ENCODE peak calls at places on chromosomes 4 and X, in nine cellular contexts. One of them, this sample, is unnamed.
A peak's percentile ranks its signal among the peaks of the same experiment; 100 is the strongest.

GRCh38 chr4:115972967-115973366 is 859.5 kb upstream of the NDST4 start:
- DNase-seq in GM06990: no peak
- DNase-seq in HL-60: no peak
- DNase-seq in vagina: no peak
- DNase-seq in astrocyte of the spinal cord: no peak
- DNase-seq in breast epithelium: no peak
- DNase-seq in pancreas: no peak
- DNase-seq in ovary: no peak
- DNase-seq in right lobe of liver: no peak
- DNase-seq in this sample: no peak

GRCh38 chr4:86653237-86653865 is 59.2 kb downstream of the PTPN13 start:
- DNase-seq in GM06990: no peak
- DNase-seq in HL-60: no peak
- DNase-seq in vagina: no peak
- DNase-seq in astrocyte of the spinal cord: no peak
- DNase-seq in breast epithelium: no peak
- DNase-seq in pancreas: no peak
- DNase-seq in ovary: no peak
- DNase-seq in right lobe of liver: no peak
- DNase-seq in this sample: no peak

GRCh38 chrX:634306-634958 is 3.8 kb downstream of the SHOX start:
- DNase-seq in GM06990: no peak
- DNase-seq in HL-60: no peak
- DNase-seq in vagina: peak; percentile 67
- DNase-seq in astrocyte of the spinal cord: no peak
- DNase-seq in breast epithelium: no peak
- DNase-seq in pancreas: no peak
- DNase-seq in ovary: no peak
- DNase-seq in right lobe of liver: no peak
- DNase-seq in this sample: no peak

GRCh38 chr4:56907009-56907408 is 691 bp upstream of the REST start:
- DNase-seq in GM06990: no peak
- DNase-seq in HL-60: no peak
- DNase-seq in vagina: no peak
- DNase-seq in astrocyte of the spinal cord: no peak
- DNase-seq in breast epithelium: no peak
- DNase-seq in pancreas: no peak
- DNase-seq in ovary: peak; percentile 38
- DNase-seq in right lobe of liver: peak; percentile 24
- DNase-seq in this sample: no peak

GRCh38 chr4:54318904-54319303 is 89.8 kb downstream of the PDGFRA start:
- DNase-seq in GM06990: no peak
- DNase-seq in HL-60: peak; percentile 11
- DNase-seq in vagina: no peak
- DNase-seq in astrocyte of the spinal cord: peak; percentile 53
- DNase-seq in breast epithelium: no peak
- DNase-seq in pancreas: no peak
- DNase-seq in ovary: no peak
- DNase-seq in right lobe of liver: no peak
- DNase-seq in this sample: peak; percentile 31

GRCh38 chrX:21193196-21193595 is 181.0 kb upstream of the CNKSR2 start:
- DNase-seq in GM06990: no peak
- DNase-seq in HL-60: no peak
- DNase-seq in vagina: no peak
- DNase-seq in astrocyte of the spinal cord: no peak
- DNase-seq in breast epithelium: no peak
- DNase-seq in pancreas: no peak
- DNase-seq in ovary: no peak
- DNase-seq in right lobe of liver: no peak
- DNase-seq in this sample: no peak

GRCh38 chr4:2135083-2135482 is 76.0 kb downstream of the NAT8L start:
- DNase-seq in GM06990: no peak
- DNase-seq in HL-60: peak; percentile 28
- DNase-seq in vagina: no peak
- DNase-seq in astrocyte of the spinal cord: peak; percentile 61
- DNase-seq in breast epithelium: no peak
- DNase-seq in pancreas: no peak
- DNase-seq in ovary: no peak
- DNase-seq in right lobe of liver: no peak
- DNase-seq in this sample: peak; percentile 54

GRCh38 chr4:91325495-91325894 is 978.3 kb upstream of the GRID2 start:
- DNase-seq in GM06990: no peak
- DNase-seq in HL-60: no peak
- DNase-seq in vagina: no peak
- DNase-seq in astrocyte of the spinal cord: peak; percentile 86
- DNase-seq in breast epithelium: no peak
- DNase-seq in pancreas: no peak
- DNase-seq in ovary: no peak
- DNase-seq in right lobe of liver: no peak
- DNase-seq in this sample: peak; percentile 81

GRCh38 chr4:21209854-21210253 is 509.6 kb downstream of the PACRGL start:
- DNase-seq in GM06990: no peak
- DNase-seq in HL-60: no peak
- DNase-seq in vagina: no peak
- DNase-seq in astrocyte of the spinal cord: no peak
- DNase-seq in breast epithelium: no peak
- DNase-seq in pancreas: no peak
- DNase-seq in ovary: no peak
- DNase-seq in right lobe of liver: no peak
- DNase-seq in this sample: no peak

GRCh38 chr4:156295676-156296075 is 342.0 kb upstream of the CTSO start:
- DNase-seq in GM06990: no peak
- DNase-seq in HL-60: no peak
- DNase-seq in vagina: no peak
- DNase-seq in astrocyte of the spinal cord: no peak
- DNase-seq in breast epithelium: no peak
- DNase-seq in pancreas: no peak
- DNase-seq in ovary: no peak
- DNase-seq in right lobe of liver: no peak
- DNase-seq in this sample: no peak

GRCh38 chr4:8910822-8911310 is 39.2 kb upstream of the HMX1 start:
- DNase-seq in GM06990: no peak
- DNase-seq in HL-60: no peak
- DNase-seq in vagina: no peak
- DNase-seq in astrocyte of the spinal cord: no peak
- DNase-seq in breast epithelium: no peak
- DNase-seq in pancreas: no peak
- DNase-seq in ovary: peak; percentile 21
- DNase-seq in right lobe of liver: no peak
- DNase-seq in this sample: no peak

GRCh38 chr4:102169345-102169744 is 175.9 kb downstream of the SLC39A8 start:
- DNase-seq in GM06990: no peak
- DNase-seq in HL-60: no peak
- DNase-seq in vagina: no peak
- DNase-seq in astrocyte of the spinal cord: peak; percentile 25
- DNase-seq in breast epithelium: no peak
- DNase-seq in pancreas: no peak
- DNase-seq in ovary: no peak
- DNase-seq in right lobe of liver: no peak
- DNase-seq in this sample: no peak

GRCh38 chr4:21543514-21543913 is 405.1 kb downstream of the KCNIP4 start:
- DNase-seq in GM06990: no peak
- DNase-seq in HL-60: no peak
- DNase-seq in vagina: no peak
- DNase-seq in astrocyte of the spinal cord: no peak
- DNase-seq in breast epithelium: no peak
- DNase-seq in pancreas: no peak
- DNase-seq in ovary: no peak
- DNase-seq in right lobe of liver: no peak
- DNase-seq in this sample: no peak

GRCh38 chr4:82798168-82799005 is at the start of gene SCD5:
- DNase-seq in GM06990: peak; percentile 73
- DNase-seq in HL-60: peak; percentile 8
- DNase-seq in vagina: no peak
- DNase-seq in astrocyte of the spinal cord: peak; percentile 89
- DNase-seq in breast epithelium: peak; percentile 40
- DNase-seq in pancreas: peak; percentile 83
- DNase-seq in ovary: peak; percentile 86
- DNase-seq in right lobe of liver: peak; percentile 50
- DNase-seq in this sample: no peak

GRCh38 chrX:115622534-115622933 is 61.6 kb downstream of the PLS3 start:
- DNase-seq in GM06990: no peak
- DNase-seq in HL-60: no peak
- DNase-seq in vagina: no peak
- DNase-seq in astrocyte of the spinal cord: no peak
- DNase-seq in breast epithelium: no peak
- DNase-seq in pancreas: no peak
- DNase-seq in ovary: no peak
- DNase-seq in right lobe of liver: no peak
- DNase-seq in this sample: no peak

GRCh38 chr4:186651624-186652023 is 72.0 kb downstream of the FAT1 start:
- DNase-seq in GM06990: no peak
- DNase-seq in HL-60: no peak
- DNase-seq in vagina: no peak
- DNase-seq in astrocyte of the spinal cord: peak; percentile 79
- DNase-seq in breast epithelium: no peak
- DNase-seq in pancreas: peak; percentile 91
- DNase-seq in ovary: no peak
- DNase-seq in right lobe of liver: peak; percentile 37
- DNase-seq in this sample: peak; percentile 51

GRCh38 chrX:2811271-2811670 is 17.5 kb upstream of the GYG2 start:
- DNase-seq in GM06990: no peak
- DNase-seq in HL-60: no peak
- DNase-seq in vagina: no peak
- DNase-seq in astrocyte of the spinal cord: no peak
- DNase-seq in breast epithelium: no peak
- DNase-seq in pancreas: no peak
- DNase-seq in ovary: no peak
- DNase-seq in right lobe of liver: no peak
- DNase-seq in this sample: no peak

GRCh38 chr4:95417531-95417930 is 131.2 kb downstream of the UNC5C start:
- DNase-seq in GM06990: no peak
- DNase-seq in HL-60: no peak
- DNase-seq in vagina: no peak
- DNase-seq in astrocyte of the spinal cord: no peak
- DNase-seq in breast epithelium: no peak
- DNase-seq in pancreas: no peak
- DNase-seq in ovary: no peak
- DNase-seq in right lobe of liver: no peak
- DNase-seq in this sample: no peak

GRCh38 chr4:95426455-95426854 is 122.3 kb downstream of the UNC5C start:
- DNase-seq in GM06990: no peak
- DNase-seq in HL-60: no peak
- DNase-seq in vagina: no peak
- DNase-seq in astrocyte of the spinal cord: no peak
- DNase-seq in breast epithelium: no peak
- DNase-seq in pancreas: no peak
- DNase-seq in ovary: no peak
- DNase-seq in right lobe of liver: no peak
- DNase-seq in this sample: no peak

DNA sequence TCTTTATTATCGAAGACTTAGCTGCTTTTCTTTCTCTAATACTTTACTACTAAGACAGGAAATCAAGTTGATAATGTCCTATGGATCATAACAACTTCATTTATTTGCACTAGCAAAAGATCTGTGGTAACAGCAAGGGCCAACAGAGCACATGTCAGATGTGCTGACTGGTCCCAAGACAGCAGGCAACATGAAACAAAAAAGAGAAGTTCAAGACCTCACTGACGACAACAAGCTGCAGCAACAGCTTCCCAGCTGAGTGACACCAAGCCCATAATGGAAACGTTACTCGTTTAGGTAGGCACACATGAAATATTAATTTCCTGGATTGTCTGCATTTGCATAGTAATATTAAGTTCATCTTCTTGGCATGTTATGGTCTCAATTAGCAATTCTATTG is 126.9 kb downstream of the UNC5C start:
- DNase-seq in GM06990: no peak
- DNase-seq in HL-60: no peak
- DNase-seq in vagina: no peak
- DNase-seq in astrocyte of the spinal cord: no peak
- DNase-seq in breast epithelium: no peak
- DNase-seq in pancreas: no peak
- DNase-seq in ovary: no peak
- DNase-seq in right lobe of liver: no peak
- DNase-seq in this sample: no peak
- H3K4me3 ChIP-seq in GM06990: no peak overlapping the region
- H3K4me3 ChIP-seq in HL-60: no peak overlapping the region
- H3K4me3 ChIP-seq in vagina: no peak overlapping the region
- H3K4me3 ChIP-seq in astrocyte of the spinal cord: no peak overlapping the region
- H3K4me3 ChIP-seq in breast epithelium: no peak overlapping the region
- H3K4me3 ChIP-seq in pancreas: no peak overlapping the region
- H3K4me3 ChIP-seq in ovary: no peak overlapping the region
- H3K4me3 ChIP-seq in right lobe of liver: no peak overlapping the region
- H3K4me3 ChIP-seq in this sample: no peak overlapping the region

DNA sequence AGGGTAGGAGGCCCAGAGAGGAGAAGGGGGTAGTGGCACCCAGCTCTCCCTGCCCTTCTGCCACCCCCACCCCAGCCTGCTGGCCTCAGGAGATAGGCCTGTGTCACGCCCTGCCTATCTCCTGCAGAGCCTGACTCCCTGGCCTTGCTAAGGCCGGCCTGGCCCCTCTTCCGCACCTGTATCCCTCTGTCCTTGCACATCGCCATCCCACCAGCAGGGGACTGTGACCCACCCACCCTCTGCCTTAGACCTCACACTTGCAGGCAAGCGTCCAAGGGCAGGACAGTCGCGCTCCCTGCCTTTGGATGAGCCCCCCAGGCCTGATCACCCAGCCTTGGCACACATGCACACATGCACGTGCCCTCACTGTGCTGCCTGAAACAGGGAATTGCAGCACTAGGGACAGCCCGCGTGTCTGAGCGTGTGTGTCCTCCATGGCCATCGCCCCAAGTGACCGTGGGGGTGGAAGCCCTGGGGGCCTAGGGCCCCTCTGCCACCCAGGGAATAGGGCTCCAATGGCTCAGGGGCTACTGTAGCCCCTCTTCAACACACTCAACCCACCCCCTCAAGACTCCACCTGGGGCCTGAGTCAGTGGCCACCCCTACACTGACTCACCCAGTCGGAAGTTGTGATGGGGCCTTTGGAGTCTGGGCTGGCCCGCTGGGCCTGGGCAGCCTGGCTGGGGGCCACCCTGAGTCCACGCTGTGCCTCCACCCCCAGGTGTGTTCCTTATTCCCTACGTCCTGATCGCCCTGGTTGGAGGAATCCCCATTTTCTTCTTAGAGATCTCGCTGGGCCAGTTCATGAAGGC is 2.1 kb downstream of the SLC6A8 start:
- DNase-seq in GM06990: no peak
- DNase-seq in HL-60: no peak
- DNase-seq in vagina: no peak
- DNase-seq in astrocyte of the spinal cord: no peak
- DNase-seq in breast epithelium: no peak
- DNase-seq in pancreas: peak; percentile 67
- DNase-seq in ovary: no peak
- DNase-seq in right lobe of liver: peak; percentile 15
- DNase-seq in this sample: no peak
- TF ChIP-seq CTCF in GM06990: no peak
- TF ChIP-seq CTCF in HL-60: no peak
- TF ChIP-seq CTCF in vagina: no peak
- TF ChIP-seq CTCF in astrocyte of the spinal cord: peak; percentile 4
- TF ChIP-seq CTCF in breast epithelium: no peak
- TF ChIP-seq CTCF in pancreas: no peak
- TF ChIP-seq CTCF in ovary: no peak
- TF ChIP-seq CTCF in right lobe of liver: no peak
- TF ChIP-seq CTCF in this sample: peak; percentile 30

GRCh38 chr4:112704322-112704721 is 67.4 kb downstream of the LARP7 start:
- DNase-seq in GM06990: no peak
- DNase-seq in HL-60: no peak
- DNase-seq in vagina: no peak
- DNase-seq in astrocyte of the spinal cord: no peak
- DNase-seq in breast epithelium: no peak
- DNase-seq in pancreas: no peak
- DNase-seq in ovary: no peak
- DNase-seq in right lobe of liver: no peak
- DNase-seq in this sample: no peak
- H3K4me3 ChIP-seq in GM06990: no peak overlapping the region
- H3K4me3 ChIP-seq in HL-60: no peak overlapping the region
- H3K4me3 ChIP-seq in vagina: no peak overlapping the region
- H3K4me3 ChIP-seq in astrocyte of the spinal cord: no peak overlapping the region
- H3K4me3 ChIP-seq in breast epithelium: no peak overlapping the region
- H3K4me3 ChIP-seq in pancreas: no peak overlapping the region
- H3K4me3 ChIP-seq in ovary: no peak overlapping the region
- H3K4me3 ChIP-seq in right lobe of liver: no peak overlapping the region
- H3K4me3 ChIP-seq in this sample: no peak overlapping the region

GRCh38 chr4:20178902-20179576 is 72.7 kb upstream of the SLIT2 start:
- DNase-seq in GM06990: peak; percentile 0
- DNase-seq in HL-60: no peak
- DNase-seq in vagina: no peak
- DNase-seq in astrocyte of the spinal cord: no peak
- DNase-seq in breast epithelium: no peak
- DNase-seq in pancreas: peak; percentile 72
- DNase-seq in ovary: no peak
- DNase-seq in right lobe of liver: no peak
- DNase-seq in this sample: no peak
- TF ChIP-seq CTCF in GM06990: no peak
- TF ChIP-seq CTCF in HL-60: no peak
- TF ChIP-seq CTCF in vagina: no peak
- TF ChIP-seq CTCF in astrocyte of the spinal cord: no peak
- TF ChIP-seq CTCF in breast epithelium: no peak
- TF ChIP-seq CTCF in pancreas: no peak
- TF ChIP-seq CTCF in ovary: no peak
- TF ChIP-seq CTCF in right lobe of liver: no peak
- TF ChIP-seq CTCF in this sample: no peak

This sample was measured in astrocyte of the cerebellum.